ENCODE peak calls at places on chromosomes 6 and 20, in five cellular contexts. O is stomach, Y is AG10803, N is cardiac fibroblast, S is prostate gland. E is an unnamed sample.

GRCh38 chr20:25545171-25545570 is 40.2 kb downstream of the NINL start:
- DNase-seq in N (no peak), Y (no peak), O (no peak), S (no peak), E (no peak)

GRCh38 chr6:84052204-84052882 is 18.8 kb downstream of the MRAP2 start:
- DNase-seq in S (peak), N (peak), Y (peak), O (no peak), E (peak)

GRCh38 chr6:33082702-33083101 is 6.9 kb downstream of the HLA-DPB1 start:
- DNase-seq in S (no peak), O (peak), N (peak), Y (peak), E (no peak)

GRCh38 chr20:49515588-49515987 is 33.1 kb upstream of the KCNB1 start:
- DNase-seq in O (peak), S (peak), Y (no peak), N (no peak), E (no peak)

GRCh38 chr6:30842754-30843610 is 41.3 kb upstream of the DDR1 start:
- DNase-seq in S (no peak), O (no peak), Y (peak), N (peak), E (peak)

GRCh38 chr6:124535299-124535698 is 426.9 kb upstream of the RNF217 start:
- DNase-seq in S (no peak), N (no peak), O (no peak), Y (no peak), E (no peak)

GRCh38 chr6:150410906-150411305 is 42.1 kb downstream of the IYD start:
- DNase-seq in S (no peak), Y (no peak), N (no peak), O (no peak), E (peak)

GRCh38 chr20:8854566-8854965 is 214.3 kb upstream of the PLCB4 start:
- DNase-seq in O (no peak), S (no peak), Y (peak), N (peak), E (peak)

GRCh38 chr6:102749210-102749971 is 1355.9 kb downstream of the GRIK2 start:
- DNase-seq in Y (no peak), S (no peak), O (no peak), N (no peak), E (no peak)

GRCh38 chr6:4128072-4128471 is 7.3 kb downstream of the ECI2 start:
- DNase-seq in O (no peak), Y (no peak), S (no peak), N (peak), E (no peak)

GRCh38 chr6:149060985-149061760 is 256.3 kb upstream of the TAB2 start:
- DNase-seq in N (peak), S (no peak), O (peak), Y (peak), E (peak)

GRCh38 chr6:3768502-3768901 is 17.0 kb upstream of the PXDC1 start:
- DNase-seq in N (no peak), Y (no peak), S (no peak), O (no peak), E (no peak)

GRCh38 chr6:111549744-111550143 is 55.9 kb downstream of the TRAF3IP2 start:
- DNase-seq in N (no peak), S (no peak), Y (no peak), O (no peak), E (no peak)

GRCh38 chr6:33613794-33614166 is 7.3 kb upstream of the ITPR3 start:
- DNase-seq in S (no peak), O (peak), N (peak), Y (peak), E (no peak)

GRCh38 chr6:37783831-37784584 is 35.5 kb upstream of the ZFAND3 start:
- DNase-seq in O (peak), S (peak), Y (peak), N (peak), E (peak)

GRCh38 chr6:80438728-80439127 is 332.3 kb downstream of the BCKDHB start:
- DNase-seq in Y (peak), S (no peak), N (peak), O (no peak), E (peak)

GRCh38 chr6:108002365-108003221 is 44.6 kb upstream of the SEC63 start:
- DNase-seq in O (peak), N (no peak), Y (no peak), S (peak), E (no peak)

GRCh38 chr20:63153254-63154221 is 62.4 kb downstream of the YTHDF1 start:
- DNase-seq in Y (no peak), S (no peak), O (no peak), N (no peak), E (no peak)

GRCh38 chr6:123333000-123333756 is 303.6 kb downstream of the TRDN start:
- DNase-seq in O (no peak), Y (no peak), N (no peak), S (no peak), E (no peak)

GRCh38 chr6:147689398-147689797 is 180.9 kb downstream of the SAMD5 start:
- DNase-seq in N (no peak), O (no peak), Y (no peak), S (no peak), E (peak)

GRCh38 chr6:46284472-46284871 is 113.7 kb upstream of the ENPP5 start:
- DNase-seq in S (no peak), O (no peak), Y (no peak), N (no peak), E (no peak)

GRCh38 chr20:34100578-34100977 is 11.5 kb downstream of the EIF2S2 start:
- DNase-seq in Y (no peak), O (no peak), N (no peak), S (no peak), E (no peak)

GRCh38 chr6:144885817-144886216 is 600.7 kb downstream of the UTRN start:
- DNase-seq in Y (no peak), O (no peak), S (no peak), N (no peak), E (no peak)

GRCh38 chr6:159422041-159422984 is 253.1 kb downstream of the FNDC1 start:
- DNase-seq in O (no peak), Y (no peak), S (no peak), N (peak), E (peak)

GRCh38 chr6:34938268-34938667 is 49.2 kb downstream of the ANKS1A start:
- DNase-seq in Y (no peak), O (peak), N (no peak), S (no peak), E (no peak)

GRCh38 chr6:134446228-134446848 is 128.4 kb upstream of the SGK1 start:
- DNase-seq in S (peak), O (no peak), Y (peak), N (peak), E (peak)

GRCh38 chr6:73131706-73132105 is 93.6 kb downstream of the KHDC1L start:
- DNase-seq in S (no peak), O (no peak), Y (peak), N (peak), E (peak)

GRCh38 chr6:87806635-87807034 is 104.6 kb upstream of the AKIRIN2 start:
- DNase-seq in Y (no peak), S (no peak), N (no peak), O (no peak), E (no peak)

GRCh38 chr6:111818539-111819226 is 54.6 kb downstream of the FYN start:
- DNase-seq in O (no peak), S (no peak), N (no peak), Y (peak), E (no peak)

GRCh38 chr20:1633535-1633934 is 13.7 kb upstream of the SIRPB1 start:
- DNase-seq in Y (no peak), O (no peak), N (no peak), S (no peak), E (peak)

GRCh38 chr6:168017629-168018028 is 20.2 kb downstream of the KIF25 start:
- DNase-seq in S (no peak), O (no peak), N (no peak), Y (no peak), E (no peak)

GRCh38 chr6:42239333-42239732 is 21.7 kb upstream of the MRPS10 start:
- DNase-seq in Y (no peak), S (no peak), O (no peak), N (no peak), E (no peak)

GRCh38 chr20:41304002-41304401 is 13.5 kb downstream of the ZHX3 start:
- DNase-seq in O (no peak), Y (no peak), N (no peak), S (no peak), E (no peak)

GRCh38 chr6:150263765-150264415 is 104.9 kb upstream of the IYD start:
- DNase-seq in S (no peak), Y (no peak), O (no peak), N (no peak), E (no peak)

GRCh38 chr20:12762725-12763124 is 246.0 kb upstream of the SPTLC3 start:
- DNase-seq in Y (no peak), N (no peak), S (no peak), O (no peak), E (no peak)

GRCh38 chr20:37898301-37899104 is 4.4 kb upstream of the VSTM2L start:
- DNase-seq in O (no peak), Y (peak), S (peak), N (peak), E (no peak)

DNA sequence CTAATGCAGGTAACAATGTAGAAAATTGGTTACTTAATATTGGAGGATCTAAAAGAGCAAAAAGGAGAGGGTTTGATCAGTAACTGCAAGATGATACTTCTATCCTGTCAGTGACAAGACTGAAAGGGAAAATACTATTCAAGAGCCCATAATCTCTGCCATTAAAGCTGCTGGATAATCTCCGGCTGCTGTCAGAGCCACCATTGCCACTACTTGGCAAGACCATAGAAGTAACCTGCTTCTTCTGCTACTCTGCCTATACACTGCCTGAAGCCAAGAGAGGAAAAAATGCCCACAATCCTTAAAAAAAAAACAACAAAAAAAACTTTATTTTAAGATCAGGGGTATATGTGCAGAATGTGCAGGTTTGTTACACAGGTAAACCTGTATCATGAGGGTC is 386.5 kb upstream of the ID4 start:
- DNase-seq in S (no peak), N (no peak), Y (no peak), O (no peak), E (no peak)
- H3K4me3 ChIP-seq in S (no peak), N (no peak), Y (no peak), O (no peak), E (no peak)

DNA sequence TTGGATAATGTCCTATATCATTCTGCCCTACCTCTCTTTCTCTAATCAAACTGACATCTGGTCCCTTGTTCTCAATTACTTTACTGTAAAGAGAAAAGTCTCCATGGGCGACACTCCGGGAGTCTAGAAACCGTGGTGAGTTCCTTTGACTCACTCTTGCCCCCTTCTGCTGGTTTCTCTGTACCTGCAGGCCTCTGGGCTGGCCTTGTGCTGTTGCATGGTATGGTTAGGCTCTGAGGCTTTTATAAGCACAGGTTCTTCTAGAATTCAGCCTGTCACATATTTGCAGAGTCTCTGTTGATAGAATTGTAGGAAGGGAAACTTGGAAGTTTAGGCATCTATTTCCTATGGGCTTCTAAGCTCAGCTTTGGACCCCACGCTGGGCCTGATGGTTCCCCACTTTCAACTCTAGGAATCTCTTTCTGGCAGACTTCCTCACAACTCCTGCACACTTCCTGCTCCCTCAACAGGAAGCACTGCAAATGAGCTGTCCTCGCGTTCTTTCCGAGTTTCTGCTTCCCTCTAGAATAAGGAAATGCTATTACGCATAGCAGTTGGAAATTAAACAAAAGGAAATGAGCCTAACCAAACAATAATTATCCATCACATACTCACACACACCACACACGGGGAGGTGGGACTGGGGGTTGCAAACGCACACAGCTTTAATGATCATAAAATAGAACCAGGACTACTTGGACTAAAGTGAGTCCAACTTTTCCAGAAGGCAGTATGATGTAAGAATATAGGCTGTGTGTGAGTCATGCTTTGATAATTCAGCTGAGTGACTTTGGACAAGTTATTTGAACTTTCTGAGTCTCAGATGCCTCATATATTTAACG is 683.3 kb downstream of the QKI start:
- DNase-seq in N (peak), S (no peak), Y (peak), O (no peak), E (peak)
- TF ChIP-seq CTCF in N (no peak), S (no peak), Y (no peak), O (no peak), E (no peak)

GRCh38 chr20:54665812-54666211 is 190.4 kb downstream of the DOK5 start:
- DNase-seq in S (no peak), Y (no peak), O (no peak), N (no peak), E (no peak)

GRCh38 chr20:54669054-54669390 is 193.6 kb downstream of the DOK5 start:
- DNase-seq in Y (no peak), S (no peak), O (no peak), N (no peak), E (no peak)

GRCh38 chr20:54668271-54669053 is 193.1 kb downstream of the DOK5 start:
- DNase-seq in Y (peak), N (peak), S (no peak), O (no peak), E (peak)
- H3K4me3 ChIP-seq in Y (no peak), N (no peak), S (no peak), O (no peak), E (peak)

DNA sequence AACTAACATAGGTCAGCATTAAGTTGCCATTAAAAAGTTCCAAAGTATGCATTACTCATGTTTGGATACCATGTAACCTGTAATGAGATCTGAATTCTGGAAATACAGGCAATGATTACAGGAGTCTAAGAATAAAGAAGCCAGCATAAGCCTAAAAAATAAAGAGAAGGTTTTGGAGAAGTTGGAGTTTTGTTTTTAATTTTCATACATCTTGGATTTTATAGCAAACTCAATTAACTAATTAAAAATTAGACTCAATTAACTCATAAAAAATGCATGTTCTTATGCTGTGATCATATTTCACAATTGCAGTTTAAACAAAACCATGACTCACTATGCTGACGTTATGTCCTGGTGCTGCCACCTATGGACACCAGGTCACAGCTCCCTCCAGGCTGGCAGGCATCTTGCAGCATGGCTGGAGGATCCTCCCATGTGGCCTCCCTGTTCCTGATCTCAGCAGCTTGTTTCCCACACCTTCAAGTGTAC is 648.8 kb upstream of the AGPAT4 start:
- DNase-seq in N (peak), S (peak), O (peak), Y (peak), E (peak)
- TF ChIP-seq CTCF in N (no peak), S (peak), O (no peak), Y (peak), E (peak)

GRCh38 chr20:57251949-57252348 is 14.5 kb downstream of the BMP7 start:
- DNase-seq in N (no peak), S (no peak), O (no peak), Y (no peak), E (no peak)
- H3K4me3 ChIP-seq in N (no peak), S (no peak), O (no peak), Y (no peak), E (no peak)

E was measured in fibroblast of pulmonary artery.